ENCODE peak calls at places on chromosomes 5 and 9, in four cellular contexts. One of them, this sample, is unnamed.

GRCh38 chr5:134245101-134245604 is 19.3 kb upstream of the PPP2CA start:
- DNase-seq in CD4-positive, CD25-positive, alpha-beta regulatory T cell: no peak
- DNase-seq in T follicular helper cell: no peak
- DNase-seq in uterus: peak; percentile 71
- DNase-seq in this sample: no peak

GRCh38 chr5:98774192-98775046 is 956 bp downstream of the RGMB start:
- DNase-seq in T follicular helper cell: no peak
- DNase-seq in CD4-positive, CD25-positive, alpha-beta regulatory T cell: peak; percentile 73
- DNase-seq in uterus: peak; percentile 53
- DNase-seq in this sample: no peak

GRCh38 chr9:13778486-13779110 is 499.1 kb upstream of the MPDZ start:
- DNase-seq in uterus: no peak
- DNase-seq in CD4-positive, CD25-positive, alpha-beta regulatory T cell: no peak
- DNase-seq in T follicular helper cell: no peak
- DNase-seq in this sample: no peak

GRCh38 chr9:134653259-134654009 is 11.8 kb downstream of the COL5A1 start:
- DNase-seq in T follicular helper cell: no peak
- DNase-seq in uterus: peak; percentile 51
- DNase-seq in CD4-positive, CD25-positive, alpha-beta regulatory T cell: no peak
- DNase-seq in this sample: no peak

GRCh38 chr5:129629581-129629980 is 118.3 kb upstream of the MINAR2 start:
- DNase-seq in T follicular helper cell: no peak
- DNase-seq in CD4-positive, CD25-positive, alpha-beta regulatory T cell: no peak
- DNase-seq in uterus: no peak
- DNase-seq in this sample: no peak

GRCh38 chr5:178182158-178182876 is 4.9 kb downstream of the GMCL2 start:
- DNase-seq in T follicular helper cell: no peak
- DNase-seq in uterus: no peak
- DNase-seq in CD4-positive, CD25-positive, alpha-beta regulatory T cell: peak; percentile 14
- DNase-seq in this sample: no peak

GRCh38 chr5:87069974-87070608 is 197.6 kb upstream of the RASA1 start:
- DNase-seq in T follicular helper cell: no peak
- DNase-seq in uterus: no peak
- DNase-seq in CD4-positive, CD25-positive, alpha-beta regulatory T cell: peak; percentile 12
- DNase-seq in this sample: no peak

GRCh38 chr5:7849531-7850240 is 1.2 kb downstream of the CFAP90 start:
- DNase-seq in T follicular helper cell: no peak
- DNase-seq in uterus: no peak
- DNase-seq in CD4-positive, CD25-positive, alpha-beta regulatory T cell: no peak
- DNase-seq in this sample: no peak

GRCh38 chr5:175893466-175893865 is 22.1 kb downstream of the CPLX2 start:
- DNase-seq in CD4-positive, CD25-positive, alpha-beta regulatory T cell: no peak
- DNase-seq in T follicular helper cell: no peak
- DNase-seq in uterus: no peak
- DNase-seq in this sample: no peak

GRCh38 chr5:175572922-175573321 is 84.9 kb upstream of the HRH2 start:
- DNase-seq in uterus: no peak
- DNase-seq in T follicular helper cell: no peak
- DNase-seq in CD4-positive, CD25-positive, alpha-beta regulatory T cell: no peak
- DNase-seq in this sample: no peak

GRCh38 chr9:96057155-96057554 is 181.7 kb downstream of the ERCC6L2 start:
- DNase-seq in T follicular helper cell: no peak
- DNase-seq in CD4-positive, CD25-positive, alpha-beta regulatory T cell: no peak
- DNase-seq in uterus: no peak
- DNase-seq in this sample: no peak

GRCh38 chr5:149745-150450 is 41.4 kb upstream of the LRRC14B start:
- DNase-seq in CD4-positive, CD25-positive, alpha-beta regulatory T cell: no peak
- DNase-seq in uterus: no peak
- DNase-seq in T follicular helper cell: no peak
- DNase-seq in this sample: no peak

GRCh38 chr9:3769646-3770045 is 243.8 kb upstream of the RFX3 start:
- DNase-seq in uterus: no peak
- DNase-seq in T follicular helper cell: no peak
- DNase-seq in CD4-positive, CD25-positive, alpha-beta regulatory T cell: no peak
- DNase-seq in this sample: no peak

GRCh38 chr5:14440598-14441401 is 140.8 kb upstream of the OTULINL start:
- DNase-seq in uterus: peak; percentile 71
- DNase-seq in CD4-positive, CD25-positive, alpha-beta regulatory T cell: no peak
- DNase-seq in T follicular helper cell: no peak
- DNase-seq in this sample: no peak

GRCh38 chr5:65076251-65076869 is 307.6 kb downstream of the CWC27 start:
- DNase-seq in uterus: peak; percentile 66
- DNase-seq in T follicular helper cell: peak; percentile 19
- DNase-seq in CD4-positive, CD25-positive, alpha-beta regulatory T cell: peak; percentile 95
- DNase-seq in this sample: peak; percentile 26

GRCh38 chr9:135301271-135302263 is 178.0 kb upstream of the PPP1R26 start:
- DNase-seq in uterus: no peak
- DNase-seq in T follicular helper cell: no peak
- DNase-seq in CD4-positive, CD25-positive, alpha-beta regulatory T cell: no peak
- DNase-seq in this sample: no peak

GRCh38 chr5:21649969-21650368 is 1203.2 kb downstream of the CDH12 start:
- DNase-seq in T follicular helper cell: no peak
- DNase-seq in uterus: no peak
- DNase-seq in CD4-positive, CD25-positive, alpha-beta regulatory T cell: no peak
- DNase-seq in this sample: no peak

GRCh38 chr9:126057461-126057860 is 269.2 kb upstream of the MVB12B start:
- DNase-seq in CD4-positive, CD25-positive, alpha-beta regulatory T cell: no peak
- DNase-seq in T follicular helper cell: no peak
- DNase-seq in uterus: no peak
- DNase-seq in this sample: no peak

GRCh38 chr5:56951131-56951945 is 585 bp downstream of the MIER3 start:
- DNase-seq in T follicular helper cell: peak; percentile 1
- DNase-seq in CD4-positive, CD25-positive, alpha-beta regulatory T cell: peak; percentile 26
- DNase-seq in uterus: peak; percentile 28
- DNase-seq in this sample: peak; percentile 7

GRCh38 chr9:69322256-69322655 is 2.8 kb upstream of the ENTREP1 start:
- DNase-seq in uterus: no peak
- DNase-seq in CD4-positive, CD25-positive, alpha-beta regulatory T cell: no peak
- DNase-seq in T follicular helper cell: no peak
- DNase-seq in this sample: no peak

GRCh38 chr5:14296533-14297331 is 153.6 kb downstream of the TRIO start:
- DNase-seq in CD4-positive, CD25-positive, alpha-beta regulatory T cell: no peak
- DNase-seq in uterus: no peak
- DNase-seq in T follicular helper cell: no peak
- DNase-seq in this sample: no peak

GRCh38 chr5:37814699-37815098 is 25.1 kb downstream of the GDNF start:
- DNase-seq in T follicular helper cell: no peak
- DNase-seq in CD4-positive, CD25-positive, alpha-beta regulatory T cell: no peak
- DNase-seq in uterus: no peak
- DNase-seq in this sample: no peak

GRCh38 chr9:133115604-133116345 is 5.3 kb downstream of the RALGDS start:
- DNase-seq in CD4-positive, CD25-positive, alpha-beta regulatory T cell: peak; percentile 90
- DNase-seq in T follicular helper cell: peak; percentile 33
- DNase-seq in uterus: no peak
- DNase-seq in this sample: no peak

GRCh38 chr9:77455312-77455927 is 192.7 kb downstream of the GNA14 start:
- DNase-seq in T follicular helper cell: peak; percentile 18
- DNase-seq in uterus: no peak
- DNase-seq in CD4-positive, CD25-positive, alpha-beta regulatory T cell: peak; percentile 38
- DNase-seq in this sample: no peak

GRCh38 chr5:32100230-32100629 is 73.9 kb downstream of the GOLPH3 start:
- DNase-seq in uterus: no peak
- DNase-seq in T follicular helper cell: no peak
- DNase-seq in CD4-positive, CD25-positive, alpha-beta regulatory T cell: no peak
- DNase-seq in this sample: no peak

GRCh38 chr5:108516771-108517170 is 134.9 kb upstream of the FBXL17 start:
- DNase-seq in CD4-positive, CD25-positive, alpha-beta regulatory T cell: no peak
- DNase-seq in T follicular helper cell: no peak
- DNase-seq in uterus: no peak
- DNase-seq in this sample: no peak

GRCh38 chr5:144121577-144121976 is 48.9 kb downstream of the YIPF5 start:
- DNase-seq in T follicular helper cell: no peak
- DNase-seq in CD4-positive, CD25-positive, alpha-beta regulatory T cell: no peak
- DNase-seq in uterus: no peak
- DNase-seq in this sample: no peak

GRCh38 chr5:56481998-56482698 is 249.0 kb upstream of the ANKRD55 start:
- DNase-seq in T follicular helper cell: no peak
- DNase-seq in uterus: no peak
- DNase-seq in CD4-positive, CD25-positive, alpha-beta regulatory T cell: no peak
- DNase-seq in this sample: peak; percentile 44

GRCh38 chr5:10812218-10812617 is 51.2 kb upstream of the DAP start:
- DNase-seq in CD4-positive, CD25-positive, alpha-beta regulatory T cell: no peak
- DNase-seq in T follicular helper cell: no peak
- DNase-seq in uterus: no peak
- DNase-seq in this sample: no peak

This sample was measured in memory B cell.